ENCODE peak calls at places on chromosomes 12 and 14, in nine cellular contexts. B is Calu3; P is heart right ventricle; Q is T1000; A is NB4; D is activated T-helper 1 cell treated with anti-CD3 and anti-CD28 coated beads, Interleukin-2, amount 50 U/mL, for 16 hours; M is NCI-H510A treated with DMSO at 0.1 percent for 48 hours; C is T-helper 17 cell; G is CD8-positive, alpha-beta memory T cell. J is an unnamed sample.

GRCh38 chr12:31476437-31476836 is 114.5 kb downstream of the DENND5B start:
- DNase-seq in M (no peak), C (no peak), Q (no peak), B (no peak), G (no peak), P (no peak), A (peak), D (no peak), J (no peak)

GRCh38 chr12:124162151-124163110 is 132.5 kb upstream of the RFLNA start:
- DNase-seq in P (no peak), B (no peak), C (no peak), Q (no peak), G (no peak), A (peak), M (no peak), D (no peak), J (no peak)

GRCh38 chr12:113862570-113863454 is 103.3 kb downstream of the RBM19 start:
- DNase-seq in G (no peak), M (no peak), D (no peak), C (no peak), Q (peak), A (peak), P (no peak), B (no peak), J (peak)

GRCh38 chr14:74514471-74514932 is 20.9 kb downstream of the ISCA2 start:
- DNase-seq in G (no peak), P (no peak), M (peak), D (no peak), C (no peak), A (peak), Q (no peak), B (peak), J (no peak)

GRCh38 chr12:89353823-89354629 is 1.7 kb upstream of the DUSP6 start:
- DNase-seq in Q (peak), A (peak), G (peak), M (peak), P (peak), B (peak), D (peak), C (peak), J (peak)

GRCh38 chr12:95548539-95549391 is 2.5 kb downstream of the USP44 start:
- DNase-seq in B (peak), D (peak), P (peak), G (peak), A (no peak), C (peak), Q (peak), M (peak), J (peak)

GRCh38 chr14:22433059-22433458 is 156.0 kb downstream of the DAD1 start:
- DNase-seq in P (no peak), Q (no peak), D (no peak), M (no peak), B (no peak), G (no peak), A (no peak), C (no peak), J (no peak)

GRCh38 chr12:130579231-130579630 is 136.9 kb downstream of the RIMBP2 start:
- DNase-seq in Q (no peak), C (no peak), D (no peak), P (no peak), G (no peak), M (no peak), A (no peak), B (no peak), J (no peak)

GRCh38 chr14:95910628-95911027 is 34.0 kb downstream of the TUNAR start:
- DNase-seq in Q (no peak), C (no peak), G (no peak), M (no peak), P (no peak), A (no peak), D (no peak), B (no peak), J (no peak)

GRCh38 chr14:35875296-35875695 is 49.2 kb downstream of the BRMS1L start:
- DNase-seq in A (no peak), Q (no peak), D (no peak), P (no peak), G (no peak), M (no peak), B (no peak), C (no peak), J (no peak)

GRCh38 chr12:125064492-125064891 is 743 bp upstream of the AACS start:
- DNase-seq in P (no peak), B (no peak), Q (no peak), A (no peak), G (no peak), C (no peak), D (no peak), M (no peak), J (no peak)

GRCh38 chr12:73612571-73612970 is 925.1 kb upstream of the ATXN7L3B start:
- DNase-seq in G (no peak), M (no peak), A (no peak), D (no peak), P (no peak), B (no peak), C (no peak), Q (no peak), J (no peak)

GRCh38 chr12:31482816-31483215 is 108.1 kb downstream of the DENND5B start:
- DNase-seq in A (no peak), M (no peak), P (no peak), D (no peak), Q (peak), C (no peak), G (no peak), B (no peak), J (no peak)

GRCh38 chr12:28114488-28114887 is 75.8 kb upstream of the CCDC91 start:
- DNase-seq in Q (no peak), A (no peak), P (no peak), C (no peak), M (no peak), B (no peak), D (no peak), G (no peak), J (no peak)

GRCh38 chr14:21104448-21105060 is 3.7 kb downstream of the TMEM253 start:
- DNase-seq in B (peak), Q (peak), A (peak), C (peak), P (peak), D (peak), M (peak), G (peak), J (peak)